ENCODE peak calls at places on chromosomes 16 and 17, in five cellular contexts. Y is naive thymus-derived CD4-positive, alpha-beta T cell; J is brain microvascular endothelial cell; O is aorta; F is gastrocnemius medialis. V is an unnamed sample.

GRCh38 chr16:68393333-68393732 is 55.0 kb downstream of the SMPD3 start:
- DNase-seq in Y (no peak), O (no peak), F (no peak), J (no peak), V (no peak)

GRCh38 chr17:528253-528652 is 175.6 kb upstream of the RPH3AL start:
- DNase-seq in F (no peak), J (no peak), Y (no peak), O (no peak), V (no peak)

GRCh38 chr17:29059281-29059680 is 16.3 kb downstream of the PIPOX start:
- DNase-seq in Y (no peak), O (no peak), J (peak), F (no peak), V (no peak)

GRCh38 chr16:71565812-71566700 is 10.8 kb downstream of the TAT start:
- DNase-seq in J (no peak), F (no peak), Y (no peak), O (no peak), V (no peak)

GRCh38 chr17:79808763-79809529 is 12.1 kb upstream of the CBX8 start:
- DNase-seq in Y (no peak), F (no peak), J (no peak), O (no peak), V (no peak)

GRCh38 chr17:70050192-70050591 is 24.8 kb upstream of the KCNJ16 start:
- DNase-seq in F (no peak), J (no peak), Y (no peak), O (no peak), V (no peak)

GRCh38 chr16:81521141-81521626 is 76.6 kb downstream of the CMIP start:
- DNase-seq in F (peak), O (peak), Y (peak), J (no peak), V (no peak)

GRCh38 chr16:30482366-30482765 is 9.8 kb downstream of the ITGAL start:
- DNase-seq in F (no peak), J (no peak), Y (no peak), O (no peak), V (no peak)

GRCh38 chr17:3030096-3030495 is 33.3 kb downstream of the OR1D5 start:
- DNase-seq in O (no peak), Y (no peak), J (peak), F (no peak), V (no peak)

GRCh38 chr17:60960398-60961065 is 282.9 kb downstream of the BCAS3 start:
- DNase-seq in Y (no peak), F (no peak), O (no peak), J (no peak), V (no peak)

GRCh38 chr16:53043986-53044571 is 8.6 kb downstream of the CHD9NB start:
- DNase-seq in F (no peak), Y (no peak), J (no peak), O (no peak), V (no peak)

GRCh38 chr16:15672514-15673167 is 22.6 kb downstream of the NDE1 start:
- DNase-seq in Y (peak), J (peak), O (peak), F (peak), V (peak)

GRCh38 chr16:69859105-69859969 is 91.8 kb upstream of the CLEC18A start:
- DNase-seq in F (peak), Y (no peak), J (no peak), O (no peak), V (no peak)

GRCh38 chr17:81565231-81565630 is 13.1 kb upstream of the FAAP100 start:
- DNase-seq in J (no peak), O (no peak), Y (no peak), F (no peak), V (no peak)

GRCh38 chr16:1379054-1379862 is 27.5 kb downstream of the GNPTG start:
- DNase-seq in F (peak), Y (peak), J (peak), O (peak), V (peak)

GRCh38 chr16:1380195-1380594 is 28.5 kb downstream of the GNPTG start:
- DNase-seq in J (no peak), F (no peak), O (no peak), Y (no peak), V (no peak)

GRCh38 chr16:1378804-1379053 is 27.0 kb downstream of the GNPTG start:
- DNase-seq in J (no peak), F (no peak), O (no peak), Y (no peak), V (no peak)

GRCh38 chr16:1378087-1378803 is 26.5 kb downstream of the GNPTG start:
- DNase-seq in F (no peak), O (no peak), Y (no peak), J (no peak), V (no peak)

DNA sequence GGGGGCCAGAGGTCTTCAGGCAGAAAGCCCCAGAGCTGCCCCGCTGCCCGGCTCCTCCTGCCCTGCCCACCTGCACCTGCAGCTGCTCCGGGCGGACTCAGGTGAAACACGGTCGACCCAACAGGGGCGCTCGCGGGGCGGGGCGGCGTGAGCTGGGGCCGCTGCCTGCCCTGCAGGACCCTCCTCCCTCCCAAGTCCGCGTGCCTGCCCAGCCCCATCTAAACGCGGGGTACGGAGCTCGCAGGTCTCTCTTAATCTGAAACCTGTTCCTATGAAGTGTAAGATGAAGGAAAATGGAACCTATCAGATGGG is 28.1 kb downstream of the GNPTG start:
- DNase-seq in F (no peak), J (no peak), Y (no peak), O (no peak), V (no peak)
- H3K27ac ChIP-seq in F (peak), J (no peak), Y (no peak), O (no peak), V (no peak)

DNA sequence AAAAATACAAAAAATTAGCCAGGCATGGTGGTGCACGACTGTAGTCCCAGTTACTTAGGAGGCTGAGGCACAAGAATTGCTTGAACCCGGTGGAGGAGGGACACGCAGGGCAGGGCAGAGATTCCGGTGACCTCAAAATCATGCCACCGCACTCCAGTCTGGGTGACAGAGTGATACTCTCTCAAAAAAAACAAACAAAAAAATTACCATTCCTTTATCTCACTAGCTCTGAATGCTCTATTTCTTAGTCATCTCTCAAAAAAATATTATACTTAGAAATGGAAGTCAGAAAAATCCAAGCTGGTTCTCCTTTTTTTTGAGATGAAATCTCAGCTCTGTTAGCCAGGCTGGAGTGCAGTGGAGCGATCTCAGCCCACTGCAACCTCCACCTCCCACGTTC is 40.8 kb downstream of the SPOP start:
- DNase-seq in O (no peak), J (peak), F (no peak), Y (no peak), V (no peak)
- H3K27ac ChIP-seq in O (peak), J (peak), F (peak), Y (no peak), V (peak)

GRCh38 chr16:50924759-50925545 is 183.1 kb downstream of the CYLD start:
- DNase-seq in Y (no peak), J (no peak), F (no peak), O (no peak), V (no peak)
- H3K27ac ChIP-seq in Y (no peak), J (no peak), F (no peak), O (no peak), V (no peak)

DNA sequence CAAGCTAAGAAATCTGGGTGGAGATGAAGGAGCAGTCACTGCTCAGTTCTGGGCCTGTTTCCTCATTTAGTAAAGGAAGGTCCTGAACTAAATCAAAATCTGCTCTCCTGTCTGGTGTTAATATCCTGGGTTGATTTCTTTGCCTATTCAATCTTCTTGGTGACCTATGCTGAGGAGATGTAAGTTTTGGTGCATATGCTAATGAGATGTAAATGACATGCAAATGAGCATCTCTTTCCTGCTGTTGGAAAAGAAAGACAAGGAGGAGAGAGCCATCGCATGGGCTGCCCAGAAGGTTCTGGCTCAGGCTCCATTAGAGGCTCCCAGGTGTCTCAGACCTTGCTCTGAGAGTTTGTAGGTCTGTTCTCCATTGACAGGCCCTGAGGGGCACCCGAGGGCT is 3.3 kb downstream of the ABI3 start:
- DNase-seq in Y (no peak), O (no peak), F (no peak), J (no peak), V (no peak)
- H3K27ac ChIP-seq in Y (peak), O (no peak), F (no peak), J (no peak), V (peak)

GRCh38 chr16:12511308-12511707 is 292.4 kb downstream of the CPPED1 start:
- DNase-seq in F (no peak), O (no peak), J (no peak), Y (no peak), V (no peak)

GRCh38 chr16:12513791-12514175 is 289.9 kb downstream of the CPPED1 start:
- DNase-seq in Y (no peak), O (peak), J (no peak), F (no peak), V (no peak)

GRCh38 chr16:12513057-12513790 is 290.5 kb downstream of the CPPED1 start:
- DNase-seq in J (no peak), F (no peak), O (peak), Y (no peak), V (no peak)

GRCh38 chr16:12509121-12509520 is 294.6 kb downstream of the CPPED1 start:
- DNase-seq in Y (no peak), F (no peak), J (no peak), O (peak), V (no peak)

GRCh38 chr16:12511708-12512107 is 292.0 kb downstream of the CPPED1 start:
- DNase-seq in F (no peak), Y (no peak), J (no peak), O (peak), V (no peak)
- H3K27ac ChIP-seq in F (no peak), Y (no peak), J (no peak), O (no peak), V (no peak)